ENCODE peak calls at places on chromosome 9, in eight cellular contexts. One of them, this sample, is unnamed.

GRCh38 chr9:2028888-2029287 is 13.7 kb downstream of the SMARCA2 start:
- DNase-seq in neural crest cell: no peak
- DNase-seq in OCI-LY7: no peak
- DNase-seq in CD4-positive, alpha-beta T cell: no peak
- DNase-seq in pancreas: no peak
- DNase-seq in neural progenitor cell: no peak
- DNase-seq in MCF 10A: no peak
- DNase-seq in fibroblast of pulmonary artery: no peak
- DNase-seq in this sample: no peak

GRCh38 chr9:120713257-120714087 is 798 bp downstream of the MEGF9 start:
- DNase-seq in neural crest cell: peak
- DNase-seq in OCI-LY7: no peak
- DNase-seq in CD4-positive, alpha-beta T cell: peak
- DNase-seq in pancreas: peak
- DNase-seq in neural progenitor cell: peak
- DNase-seq in MCF 10A: peak
- DNase-seq in fibroblast of pulmonary artery: no peak
- DNase-seq in this sample: no peak

GRCh38 chr9:112665347-112665746 is 52.6 kb downstream of the INIP start:
- DNase-seq in neural crest cell: no peak
- DNase-seq in OCI-LY7: no peak
- DNase-seq in CD4-positive, alpha-beta T cell: no peak
- DNase-seq in pancreas: no peak
- DNase-seq in neural progenitor cell: no peak
- DNase-seq in MCF 10A: peak
- DNase-seq in fibroblast of pulmonary artery: peak
- DNase-seq in this sample: no peak

GRCh38 chr9:69645488-69645887 is 26.7 kb downstream of the APBA1 start:
- DNase-seq in neural crest cell: no peak
- DNase-seq in OCI-LY7: no peak
- DNase-seq in CD4-positive, alpha-beta T cell: no peak
- DNase-seq in pancreas: peak
- DNase-seq in neural progenitor cell: peak
- DNase-seq in MCF 10A: no peak
- DNase-seq in fibroblast of pulmonary artery: no peak
- DNase-seq in this sample: no peak

GRCh38 chr9:104138243-104138642 is 44.1 kb downstream of the SMC2 start:
- DNase-seq in neural crest cell: no peak
- DNase-seq in OCI-LY7: no peak
- DNase-seq in CD4-positive, alpha-beta T cell: no peak
- DNase-seq in pancreas: no peak
- DNase-seq in neural progenitor cell: no peak
- DNase-seq in MCF 10A: no peak
- DNase-seq in fibroblast of pulmonary artery: no peak
- DNase-seq in this sample: no peak

GRCh38 chr9:131299346-131299745 is 9.8 kb downstream of the PLPP7 start:
- DNase-seq in neural crest cell: no peak
- DNase-seq in OCI-LY7: no peak
- DNase-seq in CD4-positive, alpha-beta T cell: no peak
- DNase-seq in pancreas: no peak
- DNase-seq in neural progenitor cell: no peak
- DNase-seq in MCF 10A: no peak
- DNase-seq in fibroblast of pulmonary artery: no peak
- DNase-seq in this sample: no peak

GRCh38 chr9:1514241-1514640 is 464.1 kb downstream of the DMRT2 start:
- DNase-seq in neural crest cell: no peak
- DNase-seq in OCI-LY7: no peak
- DNase-seq in CD4-positive, alpha-beta T cell: no peak
- DNase-seq in pancreas: no peak
- DNase-seq in neural progenitor cell: no peak
- DNase-seq in MCF 10A: no peak
- DNase-seq in fibroblast of pulmonary artery: no peak
- DNase-seq in this sample: no peak

GRCh38 chr9:70256123-70256551 is 2.6 kb upstream of the SMC5 start:
- DNase-seq in neural crest cell: no peak
- DNase-seq in OCI-LY7: no peak
- DNase-seq in CD4-positive, alpha-beta T cell: no peak
- DNase-seq in pancreas: no peak
- DNase-seq in neural progenitor cell: peak
- DNase-seq in MCF 10A: peak
- DNase-seq in fibroblast of pulmonary artery: peak
- DNase-seq in this sample: no peak

GRCh38 chr9:134570726-134571325 is 70.8 kb upstream of the COL5A1 start:
- DNase-seq in neural crest cell: no peak
- DNase-seq in OCI-LY7: no peak
- DNase-seq in CD4-positive, alpha-beta T cell: no peak
- DNase-seq in pancreas: no peak
- DNase-seq in neural progenitor cell: no peak
- DNase-seq in MCF 10A: no peak
- DNase-seq in fibroblast of pulmonary artery: no peak
- DNase-seq in this sample: no peak

GRCh38 chr9:78023003-78023741 is 8.4 kb downstream of the GNAQ start:
- DNase-seq in neural crest cell: no peak
- DNase-seq in OCI-LY7: no peak
- DNase-seq in CD4-positive, alpha-beta T cell: no peak
- DNase-seq in pancreas: no peak
- DNase-seq in neural progenitor cell: no peak
- DNase-seq in MCF 10A: peak
- DNase-seq in fibroblast of pulmonary artery: peak
- DNase-seq in this sample: no peak

GRCh38 chr9:78026416-78026815 is 5.2 kb downstream of the GNAQ start:
- DNase-seq in neural crest cell: no peak
- DNase-seq in OCI-LY7: no peak
- DNase-seq in CD4-positive, alpha-beta T cell: no peak
- DNase-seq in pancreas: no peak
- DNase-seq in neural progenitor cell: no peak
- DNase-seq in MCF 10A: peak
- DNase-seq in fibroblast of pulmonary artery: no peak
- DNase-seq in this sample: no peak

GRCh38 chr9:78025186-78025585 is 6.4 kb downstream of the GNAQ start:
- DNase-seq in neural crest cell: no peak
- DNase-seq in OCI-LY7: no peak
- DNase-seq in CD4-positive, alpha-beta T cell: no peak
- DNase-seq in pancreas: no peak
- DNase-seq in neural progenitor cell: no peak
- DNase-seq in MCF 10A: no peak
- DNase-seq in fibroblast of pulmonary artery: no peak
- DNase-seq in this sample: no peak

GRCh38 chr9:78017294-78017693 is 14.3 kb downstream of the GNAQ start:
- DNase-seq in neural crest cell: no peak
- DNase-seq in OCI-LY7: no peak
- DNase-seq in CD4-positive, alpha-beta T cell: no peak
- DNase-seq in pancreas: no peak
- DNase-seq in neural progenitor cell: no peak
- DNase-seq in MCF 10A: no peak
- DNase-seq in fibroblast of pulmonary artery: no peak
- DNase-seq in this sample: no peak

GRCh38 chr9:78021692-78022091 is 9.9 kb downstream of the GNAQ start:
- DNase-seq in neural crest cell: no peak
- DNase-seq in OCI-LY7: no peak
- DNase-seq in CD4-positive, alpha-beta T cell: no peak
- DNase-seq in pancreas: no peak
- DNase-seq in neural progenitor cell: peak
- DNase-seq in MCF 10A: no peak
- DNase-seq in fibroblast of pulmonary artery: no peak
- DNase-seq in this sample: no peak
- TF ChIP-seq CTCF in neural crest cell: no peak
- TF ChIP-seq CTCF in OCI-LY7: no peak
- TF ChIP-seq CTCF in CD4-positive, alpha-beta T cell: no peak
- TF ChIP-seq CTCF in pancreas: no peak
- TF ChIP-seq CTCF in neural progenitor cell: no peak
- TF ChIP-seq CTCF in MCF 10A: no peak
- TF ChIP-seq CTCF in fibroblast of pulmonary artery: peak
- TF ChIP-seq CTCF in this sample: no peak

GRCh38 chr9:21761309-21761901 is 41.0 kb upstream of the MTAP start:
- DNase-seq in neural crest cell: no peak
- DNase-seq in OCI-LY7: no peak
- DNase-seq in CD4-positive, alpha-beta T cell: no peak
- DNase-seq in pancreas: no peak
- DNase-seq in neural progenitor cell: no peak
- DNase-seq in MCF 10A: no peak
- DNase-seq in fibroblast of pulmonary artery: no peak
- DNase-seq in this sample: no peak
- TF ChIP-seq CTCF in neural crest cell: no peak
- TF ChIP-seq CTCF in OCI-LY7: no peak
- TF ChIP-seq CTCF in CD4-positive, alpha-beta T cell: no peak
- TF ChIP-seq CTCF in pancreas: no peak
- TF ChIP-seq CTCF in neural progenitor cell: no peak
- TF ChIP-seq CTCF in MCF 10A: no peak
- TF ChIP-seq CTCF in fibroblast of pulmonary artery: no peak
- TF ChIP-seq CTCF in this sample: no peak

GRCh38 chr9:105901514-105902109 is 207.3 kb downstream of the TMEM38B start:
- DNase-seq in neural crest cell: peak
- DNase-seq in OCI-LY7: peak
- DNase-seq in CD4-positive, alpha-beta T cell: no peak
- DNase-seq in pancreas: no peak
- DNase-seq in neural progenitor cell: peak
- DNase-seq in MCF 10A: peak
- DNase-seq in fibroblast of pulmonary artery: peak
- DNase-seq in this sample: no peak
- TF ChIP-seq CTCF in neural crest cell: peak
- TF ChIP-seq CTCF in OCI-LY7: peak
- TF ChIP-seq CTCF in CD4-positive, alpha-beta T cell: no peak
- TF ChIP-seq CTCF in pancreas: no peak
- TF ChIP-seq CTCF in neural progenitor cell: peak
- TF ChIP-seq CTCF in MCF 10A: peak
- TF ChIP-seq CTCF in fibroblast of pulmonary artery: peak
- TF ChIP-seq CTCF in this sample: no peak

GRCh38 chr9:129359871-129360536 is 181.9 kb upstream of the IER5L start:
- DNase-seq in neural crest cell: no peak
- DNase-seq in OCI-LY7: no peak
- DNase-seq in CD4-positive, alpha-beta T cell: no peak
- DNase-seq in pancreas: no peak
- DNase-seq in neural progenitor cell: no peak
- DNase-seq in MCF 10A: no peak
- DNase-seq in fibroblast of pulmonary artery: no peak
- DNase-seq in this sample: no peak

GRCh38 chr9:129363216-129363873 is 185.3 kb upstream of the IER5L start:
- DNase-seq in neural crest cell: no peak
- DNase-seq in OCI-LY7: no peak
- DNase-seq in CD4-positive, alpha-beta T cell: no peak
- DNase-seq in pancreas: no peak
- DNase-seq in neural progenitor cell: no peak
- DNase-seq in MCF 10A: no peak
- DNase-seq in fibroblast of pulmonary artery: no peak
- DNase-seq in this sample: no peak

GRCh38 chr9:129361196-129361595 is 183.1 kb upstream of the IER5L start:
- DNase-seq in neural crest cell: no peak
- DNase-seq in OCI-LY7: no peak
- DNase-seq in CD4-positive, alpha-beta T cell: no peak
- DNase-seq in pancreas: no peak
- DNase-seq in neural progenitor cell: no peak
- DNase-seq in MCF 10A: no peak
- DNase-seq in fibroblast of pulmonary artery: no peak
- DNase-seq in this sample: no peak

GRCh38 chr9:129365196-129365595 is 187.1 kb upstream of the IER5L start:
- DNase-seq in neural crest cell: no peak
- DNase-seq in OCI-LY7: no peak
- DNase-seq in CD4-positive, alpha-beta T cell: no peak
- DNase-seq in pancreas: no peak
- DNase-seq in neural progenitor cell: no peak
- DNase-seq in MCF 10A: no peak
- DNase-seq in fibroblast of pulmonary artery: no peak
- DNase-seq in this sample: no peak

GRCh38 chr9:129362287-129363098 is 184.4 kb upstream of the IER5L start:
- DNase-seq in neural crest cell: no peak
- DNase-seq in OCI-LY7: peak
- DNase-seq in CD4-positive, alpha-beta T cell: no peak
- DNase-seq in pancreas: no peak
- DNase-seq in neural progenitor cell: no peak
- DNase-seq in MCF 10A: no peak
- DNase-seq in fibroblast of pulmonary artery: no peak
- DNase-seq in this sample: no peak
- TF ChIP-seq CTCF in neural crest cell: peak
- TF ChIP-seq CTCF in OCI-LY7: peak
- TF ChIP-seq CTCF in CD4-positive, alpha-beta T cell: no peak
- TF ChIP-seq CTCF in pancreas: no peak
- TF ChIP-seq CTCF in neural progenitor cell: peak
- TF ChIP-seq CTCF in MCF 10A: no peak
- TF ChIP-seq CTCF in fibroblast of pulmonary artery: no peak
- TF ChIP-seq CTCF in this sample: no peak